ENCODE peak calls at places on chromosomes 2 and 18, in nine cellular contexts. One of them, this sample, is unnamed. For H3K36me3 and H3K27me3, the result is how much of the 10 kb centered on the place peaks cover.

GRCh38 chr2:169504651-169505050 is 4.9 kb upstream of the KLHL41 start:
- DNase-seq in heart right ventricle: no peak
- DNase-seq in WERI-Rb-1: no peak
- DNase-seq in mesenchymal stem cell: no peak
- DNase-seq in lower lobe of right lung: no peak
- DNase-seq in Peyer's patch: no peak
- DNase-seq in brain microvascular endothelial cell: no peak
- DNase-seq in fibroblast of lung: no peak
- DNase-seq in GM23338: no peak
- DNase-seq in this sample: no peak

GRCh38 chr2:119480718-119481142 is 43.6 kb downstream of the SCTR start:
- DNase-seq in GM23338: no peak
- DNase-seq in Peyer's patch: no peak
- DNase-seq in lower lobe of right lung: no peak
- DNase-seq in heart right ventricle: peak
- DNase-seq in brain microvascular endothelial cell: no peak
- DNase-seq in WERI-Rb-1: no peak
- DNase-seq in fibroblast of lung: no peak
- DNase-seq in mesenchymal stem cell: no peak
- DNase-seq in this sample: peak

GRCh38 chr2:240725266-240726060 is 33.8 kb downstream of the AQP12A start:
- DNase-seq in Peyer's patch: no peak
- DNase-seq in mesenchymal stem cell: no peak
- DNase-seq in WERI-Rb-1: no peak
- DNase-seq in brain microvascular endothelial cell: no peak
- DNase-seq in lower lobe of right lung: no peak
- DNase-seq in GM23338: no peak
- DNase-seq in heart right ventricle: no peak
- DNase-seq in fibroblast of lung: no peak
- DNase-seq in this sample: no peak

GRCh38 chr2:71667256-71668182 is 214.2 kb downstream of the DYSF start:
- DNase-seq in lower lobe of right lung: no peak
- DNase-seq in heart right ventricle: no peak
- DNase-seq in GM23338: no peak
- DNase-seq in WERI-Rb-1: no peak
- DNase-seq in brain microvascular endothelial cell: no peak
- DNase-seq in mesenchymal stem cell: no peak
- DNase-seq in Peyer's patch: peak
- DNase-seq in fibroblast of lung: no peak
- DNase-seq in this sample: peak

GRCh38 chr2:78979380-78980238 is 45.9 kb upstream of the REG3G start:
- DNase-seq in Peyer's patch: peak
- DNase-seq in heart right ventricle: no peak
- DNase-seq in WERI-Rb-1: peak
- DNase-seq in brain microvascular endothelial cell: no peak
- DNase-seq in mesenchymal stem cell: peak
- DNase-seq in GM23338: peak
- DNase-seq in lower lobe of right lung: no peak
- DNase-seq in fibroblast of lung: peak
- DNase-seq in this sample: peak

GRCh38 chr2:158815650-158816049 is 20.5 kb downstream of the DAPL1 start:
- DNase-seq in Peyer's patch: no peak
- DNase-seq in WERI-Rb-1: peak
- DNase-seq in mesenchymal stem cell: no peak
- DNase-seq in GM23338: no peak
- DNase-seq in heart right ventricle: no peak
- DNase-seq in lower lobe of right lung: no peak
- DNase-seq in fibroblast of lung: no peak
- DNase-seq in brain microvascular endothelial cell: no peak
- DNase-seq in this sample: no peak

GRCh38 chr2:157447031-157447430 is 3.1 kb upstream of the CYTIP start:
- DNase-seq in WERI-Rb-1: no peak
- DNase-seq in GM23338: no peak
- DNase-seq in fibroblast of lung: no peak
- DNase-seq in brain microvascular endothelial cell: no peak
- DNase-seq in heart right ventricle: no peak
- DNase-seq in Peyer's patch: no peak
- DNase-seq in mesenchymal stem cell: no peak
- DNase-seq in lower lobe of right lung: no peak
- DNase-seq in this sample: no peak

GRCh38 chr2:50401772-50402653 is 629.9 kb downstream of the NRXN1 start:
- DNase-seq in Peyer's patch: peak
- DNase-seq in mesenchymal stem cell: peak
- DNase-seq in WERI-Rb-1: peak
- DNase-seq in lower lobe of right lung: no peak
- DNase-seq in brain microvascular endothelial cell: peak
- DNase-seq in heart right ventricle: no peak
- DNase-seq in fibroblast of lung: peak
- DNase-seq in GM23338: peak
- DNase-seq in this sample: peak

GRCh38 chr2:1550658-1551316 is 137.5 kb downstream of the TPO start:
- DNase-seq in GM23338: peak
- DNase-seq in mesenchymal stem cell: peak
- DNase-seq in fibroblast of lung: peak
- DNase-seq in WERI-Rb-1: peak
- DNase-seq in Peyer's patch: peak
- DNase-seq in brain microvascular endothelial cell: no peak
- DNase-seq in heart right ventricle: peak
- DNase-seq in lower lobe of right lung: peak
- DNase-seq in this sample: peak

GRCh38 chr2:160696061-160696452 is 202.4 kb upstream of the RBMS1 start:
- DNase-seq in fibroblast of lung: no peak
- DNase-seq in lower lobe of right lung: no peak
- DNase-seq in WERI-Rb-1: no peak
- DNase-seq in GM23338: no peak
- DNase-seq in mesenchymal stem cell: peak
- DNase-seq in heart right ventricle: no peak
- DNase-seq in brain microvascular endothelial cell: no peak
- DNase-seq in Peyer's patch: no peak
- DNase-seq in this sample: no peak

GRCh38 chr2:154495455-154495868 is 203.0 kb upstream of the KCNJ3 start:
- DNase-seq in mesenchymal stem cell: no peak
- DNase-seq in lower lobe of right lung: no peak
- DNase-seq in brain microvascular endothelial cell: no peak
- DNase-seq in WERI-Rb-1: no peak
- DNase-seq in Peyer's patch: no peak
- DNase-seq in fibroblast of lung: no peak
- DNase-seq in heart right ventricle: no peak
- DNase-seq in GM23338: no peak
- DNase-seq in this sample: no peak

GRCh38 chr18:76405761-76406356 is 89.2 kb downstream of the ZNF516 start:
- DNase-seq in brain microvascular endothelial cell: peak
- DNase-seq in WERI-Rb-1: peak
- DNase-seq in GM23338: peak
- DNase-seq in heart right ventricle: peak
- DNase-seq in lower lobe of right lung: peak
- DNase-seq in Peyer's patch: peak
- DNase-seq in fibroblast of lung: peak
- DNase-seq in mesenchymal stem cell: peak
- DNase-seq in this sample: peak

GRCh38 chr2:196440413-196440812 is 199.1 kb upstream of the CCDC150 start:
- DNase-seq in GM23338: no peak
- DNase-seq in brain microvascular endothelial cell: no peak
- DNase-seq in lower lobe of right lung: no peak
- DNase-seq in heart right ventricle: no peak
- DNase-seq in Peyer's patch: no peak
- DNase-seq in mesenchymal stem cell: no peak
- DNase-seq in WERI-Rb-1: no peak
- DNase-seq in fibroblast of lung: no peak
- DNase-seq in this sample: no peak

GRCh38 chr2:148546270-148546669 is 98.3 kb upstream of the EPC2 start:
- DNase-seq in Peyer's patch: no peak
- DNase-seq in brain microvascular endothelial cell: no peak
- DNase-seq in heart right ventricle: no peak
- DNase-seq in GM23338: no peak
- DNase-seq in WERI-Rb-1: no peak
- DNase-seq in fibroblast of lung: no peak
- DNase-seq in mesenchymal stem cell: peak
- DNase-seq in lower lobe of right lung: no peak
- DNase-seq in this sample: no peak

GRCh38 chr2:46849741-46850474 is 65.7 kb downstream of the MCFD2 start:
- DNase-seq in WERI-Rb-1: no peak
- DNase-seq in Peyer's patch: no peak
- DNase-seq in lower lobe of right lung: no peak
- DNase-seq in heart right ventricle: peak
- DNase-seq in brain microvascular endothelial cell: peak
- DNase-seq in GM23338: no peak
- DNase-seq in mesenchymal stem cell: peak
- DNase-seq in fibroblast of lung: peak
- DNase-seq in this sample: no peak
- H3K4me3 ChIP-seq in WERI-Rb-1: no peak
- H3K4me3 ChIP-seq in Peyer's patch: no peak
- H3K4me3 ChIP-seq in lower lobe of right lung: no peak
- H3K4me3 ChIP-seq in heart right ventricle: no peak
- H3K4me3 ChIP-seq in brain microvascular endothelial cell: no peak
- H3K4me3 ChIP-seq in GM23338: no peak
- H3K4me3 ChIP-seq in mesenchymal stem cell: no peak
- H3K4me3 ChIP-seq in fibroblast of lung: peak
- H3K4me3 ChIP-seq in this sample: no peak

GRCh38 chr2:170969030-170969429 is 40.0 kb downstream of the GORASP2 start:
- DNase-seq in mesenchymal stem cell: no peak
- DNase-seq in WERI-Rb-1: no peak
- DNase-seq in brain microvascular endothelial cell: no peak
- DNase-seq in Peyer's patch: no peak
- DNase-seq in GM23338: no peak
- DNase-seq in fibroblast of lung: no peak
- DNase-seq in lower lobe of right lung: no peak
- DNase-seq in heart right ventricle: no peak
- DNase-seq in this sample: peak

GRCh38 chr2:170965446-170966225 is 36.6 kb downstream of the GORASP2 start:
- DNase-seq in Peyer's patch: no peak
- DNase-seq in GM23338: no peak
- DNase-seq in brain microvascular endothelial cell: peak
- DNase-seq in heart right ventricle: no peak
- DNase-seq in lower lobe of right lung: no peak
- DNase-seq in fibroblast of lung: peak
- DNase-seq in WERI-Rb-1: no peak
- DNase-seq in mesenchymal stem cell: peak
- DNase-seq in this sample: peak

GRCh38 chr2:170968205-170969003 is 39.4 kb downstream of the GORASP2 start:
- DNase-seq in fibroblast of lung: no peak
- DNase-seq in Peyer's patch: no peak
- DNase-seq in lower lobe of right lung: no peak
- DNase-seq in brain microvascular endothelial cell: no peak
- DNase-seq in GM23338: no peak
- DNase-seq in mesenchymal stem cell: no peak
- DNase-seq in heart right ventricle: no peak
- DNase-seq in WERI-Rb-1: no peak
- DNase-seq in this sample: peak

GRCh38 chr2:170967553-170967952 is 38.5 kb downstream of the GORASP2 start:
- DNase-seq in brain microvascular endothelial cell: no peak
- DNase-seq in fibroblast of lung: no peak
- DNase-seq in GM23338: no peak
- DNase-seq in Peyer's patch: no peak
- DNase-seq in mesenchymal stem cell: no peak
- DNase-seq in WERI-Rb-1: no peak
- DNase-seq in lower lobe of right lung: no peak
- DNase-seq in heart right ventricle: no peak
- DNase-seq in this sample: no peak

GRCh38 chr2:170966648-170967396 is 37.8 kb downstream of the GORASP2 start:
- DNase-seq in WERI-Rb-1: peak
- DNase-seq in lower lobe of right lung: no peak
- DNase-seq in brain microvascular endothelial cell: no peak
- DNase-seq in mesenchymal stem cell: peak
- DNase-seq in fibroblast of lung: no peak
- DNase-seq in Peyer's patch: no peak
- DNase-seq in heart right ventricle: no peak
- DNase-seq in GM23338: peak
- DNase-seq in this sample: peak
- H3K36me3 ChIP-seq in WERI-Rb-1: half or more
- H3K36me3 ChIP-seq in lower lobe of right lung: half or more
- H3K36me3 ChIP-seq in brain microvascular endothelial cell: half or more
- H3K36me3 ChIP-seq in mesenchymal stem cell: half or more
- H3K36me3 ChIP-seq in fibroblast of lung: under half
- H3K36me3 ChIP-seq in Peyer's patch: under half
- H3K36me3 ChIP-seq in heart right ventricle: half or more
- H3K36me3 ChIP-seq in GM23338: under half
- H3K36me3 ChIP-seq in this sample: under half

DNA sequence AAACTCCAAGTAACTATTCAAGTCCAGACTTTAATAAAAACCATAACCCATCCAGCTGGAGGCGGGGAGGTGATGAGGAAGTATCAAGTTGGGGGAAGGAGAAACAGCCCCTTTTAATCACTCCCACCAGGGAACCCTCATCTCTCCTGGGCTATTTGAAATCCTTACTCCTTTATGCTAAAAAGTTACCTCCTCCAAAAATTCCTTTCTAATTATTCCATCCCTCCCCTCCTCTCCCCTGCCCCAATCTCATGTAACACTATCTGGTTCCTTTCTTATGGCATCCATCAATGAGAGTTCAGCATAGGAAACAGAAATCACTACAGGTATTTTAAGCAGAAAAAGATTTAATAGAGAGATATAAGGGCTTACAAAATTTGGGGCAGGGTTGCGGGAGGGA is 9.3 kb upstream of the SLC14A2 start:
- DNase-seq in WERI-Rb-1: no peak
- DNase-seq in heart right ventricle: no peak
- DNase-seq in Peyer's patch: no peak
- DNase-seq in fibroblast of lung: no peak
- DNase-seq in mesenchymal stem cell: no peak
- DNase-seq in lower lobe of right lung: no peak
- DNase-seq in brain microvascular endothelial cell: no peak
- DNase-seq in GM23338: peak
- DNase-seq in this sample: no peak
- H3K27me3 ChIP-seq in WERI-Rb-1: half or more
- H3K27me3 ChIP-seq in heart right ventricle: under half
- H3K27me3 ChIP-seq in Peyer's patch: under half
- H3K27me3 ChIP-seq in fibroblast of lung: under half
- H3K27me3 ChIP-seq in mesenchymal stem cell: under half
- H3K27me3 ChIP-seq in lower lobe of right lung: under half
- H3K27me3 ChIP-seq in brain microvascular endothelial cell: under half
- H3K27me3 ChIP-seq in GM23338: under half
- H3K27me3 ChIP-seq in this sample: under half

GRCh38 chr2:239441724-239442123 is 40.9 kb upstream of the HDAC4 start:
- DNase-seq in heart right ventricle: no peak
- DNase-seq in brain microvascular endothelial cell: no peak
- DNase-seq in GM23338: no peak
- DNase-seq in Peyer's patch: no peak
- DNase-seq in lower lobe of right lung: no peak
- DNase-seq in mesenchymal stem cell: no peak
- DNase-seq in fibroblast of lung: no peak
- DNase-seq in WERI-Rb-1: no peak
- DNase-seq in this sample: no peak

GRCh38 chr2:239439383-239440315 is 38.8 kb upstream of the HDAC4 start:
- DNase-seq in WERI-Rb-1: no peak
- DNase-seq in lower lobe of right lung: no peak
- DNase-seq in brain microvascular endothelial cell: no peak
- DNase-seq in Peyer's patch: no peak
- DNase-seq in mesenchymal stem cell: no peak
- DNase-seq in heart right ventricle: no peak
- DNase-seq in GM23338: no peak
- DNase-seq in fibroblast of lung: no peak
- DNase-seq in this sample: no peak

GRCh38 chr2:239440511-239440959 is 39.7 kb upstream of the HDAC4 start:
- DNase-seq in heart right ventricle: no peak
- DNase-seq in Peyer's patch: no peak
- DNase-seq in GM23338: peak
- DNase-seq in lower lobe of right lung: no peak
- DNase-seq in fibroblast of lung: peak
- DNase-seq in brain microvascular endothelial cell: no peak
- DNase-seq in WERI-Rb-1: no peak
- DNase-seq in mesenchymal stem cell: no peak
- DNase-seq in this sample: peak

GRCh38 chr2:239442192-239442591 is 41.4 kb upstream of the HDAC4 start:
- DNase-seq in brain microvascular endothelial cell: no peak
- DNase-seq in heart right ventricle: no peak
- DNase-seq in lower lobe of right lung: no peak
- DNase-seq in fibroblast of lung: no peak
- DNase-seq in GM23338: no peak
- DNase-seq in WERI-Rb-1: no peak
- DNase-seq in Peyer's patch: no peak
- DNase-seq in mesenchymal stem cell: no peak
- DNase-seq in this sample: no peak

GRCh38 chr2:239441261-239441701 is 40.5 kb upstream of the HDAC4 start:
- DNase-seq in heart right ventricle: no peak
- DNase-seq in fibroblast of lung: peak
- DNase-seq in mesenchymal stem cell: no peak
- DNase-seq in lower lobe of right lung: no peak
- DNase-seq in Peyer's patch: no peak
- DNase-seq in WERI-Rb-1: no peak
- DNase-seq in GM23338: peak
- DNase-seq in brain microvascular endothelial cell: no peak
- DNase-seq in this sample: peak
- H3K4me3 ChIP-seq in heart right ventricle: no peak
- H3K4me3 ChIP-seq in fibroblast of lung: peak
- H3K4me3 ChIP-seq in mesenchymal stem cell: no peak
- H3K4me3 ChIP-seq in lower lobe of right lung: peak
- H3K4me3 ChIP-seq in Peyer's patch: no peak
- H3K4me3 ChIP-seq in WERI-Rb-1: no peak
- H3K4me3 ChIP-seq in GM23338: no peak
- H3K4me3 ChIP-seq in brain microvascular endothelial cell: peak
- H3K4me3 ChIP-seq in this sample: no peak

This sample was measured in H7.